ENCODE peak calls at places on chromosomes 4 and X, in ten cellular contexts. J is RPMI8226, T is adrenal gland, S is Ammon's horn, D is activated gamma-delta T cell treated with Interleukin-2 at 50 U/mL for 16 hours, P is non-pigmented ciliary epithelial cell, I is hepatocyte, V is dermis blood vessel endothelial cell, R is gastrocnemius medialis, X is NCI-H446 treated with DMSO at 0.1 percent for 48 hours. G is an unnamed sample.

GRCh38 chr4:33709247-33709646 is 2535.1 kb downstream of the ARAP2 start:
- DNase-seq in J (no peak), T (no peak), S (no peak), D (no peak), P (peak), I (no peak), V (no peak), R (no peak), X (no peak), G (no peak)

GRCh38 chr4:73619351-73619750 is 885 bp downstream of the RASSF6 start:
- DNase-seq in J (peak), T (no peak), S (no peak), D (no peak), P (no peak), I (no peak), V (no peak), R (no peak), X (no peak), G (no peak)

GRCh38 chrX:124518888-124519287 is 172.5 kb downstream of the SH2D1A start:
- DNase-seq in J (no peak), T (no peak), S (no peak), D (no peak), P (no peak), I (no peak), V (no peak), R (no peak), X (no peak), G (no peak)

GRCh38 chr4:129455462-129455861 is 359.5 kb downstream of the C4orf33 start:
- DNase-seq in J (no peak), T (no peak), S (peak), D (no peak), P (no peak), I (no peak), V (peak), R (no peak), X (no peak), G (no peak)

GRCh38 chrX:114201622-114202021 is 382.3 kb upstream of the HTR2C start:
- DNase-seq in J (no peak), T (no peak), S (no peak), D (no peak), P (no peak), I (no peak), V (no peak), R (no peak), X (no peak), G (no peak)

GRCh38 chr4:139300431-139301142 is 718 bp upstream of the NAA15 start:
- DNase-seq in J (peak), T (no peak), S (peak), D (peak), P (no peak), I (peak), V (peak), R (no peak), X (no peak), G (no peak)

GRCh38 chrX:56833626-56834025 is 104.6 kb downstream of the NBDY start:
- DNase-seq in J (no peak), T (no peak), S (no peak), D (no peak), P (no peak), I (no peak), V (peak), R (no peak), X (no peak), G (no peak)

GRCh38 chr4:180164799-180165198 is 2078.4 kb upstream of the TENM3 start:
- DNase-seq in J (no peak), T (peak), S (no peak), D (no peak), P (peak), I (peak), V (no peak), R (no peak), X (no peak), G (no peak)

GRCh38 chrX:38948046-38948445 is 146.8 kb downstream of the MID1IP1 start:
- DNase-seq in J (no peak), T (no peak), S (no peak), D (no peak), P (no peak), I (no peak), V (no peak), R (no peak), X (no peak), G (no peak)

GRCh38 chr4:127782275-127783025 is at the start of gene HSPA4L:
- DNase-seq in J (peak), T (peak), S (peak), D (no peak), P (no peak), I (peak), V (peak), R (peak), X (peak), G (no peak)

GRCh38 chr4:156111706-156112105 is 158.0 kb upstream of the CTSO start:
- DNase-seq in J (no peak), T (no peak), S (no peak), D (no peak), P (no peak), I (no peak), V (no peak), R (no peak), X (no peak), G (no peak)

GRCh38 chrX:154603438-154604430 is 15.3 kb downstream of the CTAG1B start:
- DNase-seq in J (no peak), T (no peak), S (no peak), D (no peak), P (no peak), I (peak), V (peak), R (peak), X (no peak), G (no peak)

G was measured in lung.